ENCODE peak calls at places on chromosomes 2 and 18, in four cellular contexts. One of them, this sample, is unnamed.

GRCh38 chr2:196459539-196459938 is 180.0 kb upstream of the CCDC150 start:
- DNase-seq in mammary epithelial cell: peak; percentile 17
- DNase-seq in fibroblast of lung: peak; percentile 36
- DNase-seq in cardiac fibroblast: peak; percentile 40
- DNase-seq in this sample: no peak

GRCh38 chr2:231554748-231555545 is 24.7 kb upstream of the NMUR1 start:
- DNase-seq in mammary epithelial cell: no peak
- DNase-seq in fibroblast of lung: peak; percentile 45
- DNase-seq in cardiac fibroblast: peak; percentile 73
- DNase-seq in this sample: no peak

GRCh38 chr18:47595816-47596501 is 334.5 kb downstream of the SMAD2 start:
- DNase-seq in mammary epithelial cell: no peak
- DNase-seq in fibroblast of lung: no peak
- DNase-seq in cardiac fibroblast: no peak
- DNase-seq in this sample: peak; percentile 38

GRCh38 chr2:174325932-174326879 is 8.5 kb upstream of the SP9 start:
- DNase-seq in mammary epithelial cell: no peak
- DNase-seq in fibroblast of lung: peak; percentile 52
- DNase-seq in cardiac fibroblast: no peak
- DNase-seq in this sample: no peak

GRCh38 chr18:79542876-79543750 is 136.5 kb upstream of the CTDP1 start:
- DNase-seq in mammary epithelial cell: no peak
- DNase-seq in fibroblast of lung: no peak
- DNase-seq in cardiac fibroblast: no peak
- DNase-seq in this sample: no peak

GRCh38 chr2:232477751-232478510 is 9.7 kb downstream of the ECEL1 start:
- DNase-seq in mammary epithelial cell: no peak
- DNase-seq in fibroblast of lung: no peak
- DNase-seq in cardiac fibroblast: no peak
- DNase-seq in this sample: no peak

GRCh38 chr2:65550246-65550645 is 117.8 kb upstream of the SPRED2 start:
- DNase-seq in mammary epithelial cell: no peak
- DNase-seq in fibroblast of lung: no peak
- DNase-seq in cardiac fibroblast: no peak
- DNase-seq in this sample: no peak

GRCh38 chr18:79515331-79515730 is 119.6 kb downstream of the NFATC1 start:
- DNase-seq in mammary epithelial cell: no peak
- DNase-seq in fibroblast of lung: no peak
- DNase-seq in cardiac fibroblast: no peak
- DNase-seq in this sample: no peak

GRCh38 chr2:10547011-10547410 is 98.9 kb upstream of the ODC1 start:
- DNase-seq in mammary epithelial cell: peak; percentile 52
- DNase-seq in fibroblast of lung: no peak
- DNase-seq in cardiac fibroblast: peak; percentile 26
- DNase-seq in this sample: no peak

GRCh38 chr2:170723446-170723958 is 8.4 kb downstream of the SP5 start:
- DNase-seq in mammary epithelial cell: peak; percentile 35
- DNase-seq in fibroblast of lung: no peak
- DNase-seq in cardiac fibroblast: no peak
- DNase-seq in this sample: no peak

GRCh38 chr2:29147963-29148362 is 32.7 kb downstream of the CLIP4 start:
- DNase-seq in mammary epithelial cell: no peak
- DNase-seq in fibroblast of lung: no peak
- DNase-seq in cardiac fibroblast: no peak
- DNase-seq in this sample: no peak

GRCh38 chr2:151808258-151809072 is 19.8 kb downstream of the ARL5A start:
- DNase-seq in mammary epithelial cell: no peak
- DNase-seq in fibroblast of lung: peak; percentile 47
- DNase-seq in cardiac fibroblast: peak; percentile 52
- DNase-seq in this sample: peak; percentile 38

GRCh38 chr2:85308951-85309555 is 18.7 kb downstream of the TGOLN2 start:
- DNase-seq in mammary epithelial cell: no peak
- DNase-seq in fibroblast of lung: peak; percentile 65
- DNase-seq in cardiac fibroblast: peak; percentile 46
- DNase-seq in this sample: no peak

GRCh38 chr2:153477641-153478288 is 797 bp downstream of the RPRM start:
- DNase-seq in mammary epithelial cell: no peak
- DNase-seq in fibroblast of lung: no peak
- DNase-seq in cardiac fibroblast: no peak
- DNase-seq in this sample: no peak

GRCh38 chr2:24269270-24269669 is 91.1 kb downstream of the ITSN2 start:
- DNase-seq in mammary epithelial cell: peak; percentile 56
- DNase-seq in fibroblast of lung: no peak
- DNase-seq in cardiac fibroblast: peak; percentile 47
- DNase-seq in this sample: peak; percentile 22

GRCh38 chr2:149431337-149431736 is 101.0 kb downstream of the LYPD6 start:
- DNase-seq in mammary epithelial cell: no peak
- DNase-seq in fibroblast of lung: peak; percentile 31
- DNase-seq in cardiac fibroblast: no peak
- DNase-seq in this sample: no peak

GRCh38 chr2:64019083-64019974 is at the start of gene VPS54:
- DNase-seq in mammary epithelial cell: peak; percentile 49
- DNase-seq in fibroblast of lung: peak; percentile 78
- DNase-seq in cardiac fibroblast: peak; percentile 65
- DNase-seq in this sample: peak; percentile 50

GRCh38 chr2:129805889-129806288 is 173.6 kb upstream of the RAB6C start:
- DNase-seq in mammary epithelial cell: no peak
- DNase-seq in fibroblast of lung: no peak
- DNase-seq in cardiac fibroblast: no peak
- DNase-seq in this sample: no peak

GRCh38 chr2:176885661-176886060 is 326.9 kb upstream of the HNRNPA3 start:
- DNase-seq in mammary epithelial cell: no peak
- DNase-seq in fibroblast of lung: no peak
- DNase-seq in cardiac fibroblast: no peak
- DNase-seq in this sample: peak; percentile 50

GRCh38 chr2:158753561-158754302 is 41.4 kb upstream of the DAPL1 start:
- DNase-seq in mammary epithelial cell: peak; percentile 46
- DNase-seq in fibroblast of lung: peak; percentile 79
- DNase-seq in cardiac fibroblast: peak; percentile 80
- DNase-seq in this sample: peak; percentile 70

GRCh38 chr2:64201086-64201627 is 56.9 kb upstream of the PELI1 start:
- DNase-seq in mammary epithelial cell: no peak
- DNase-seq in fibroblast of lung: no peak
- DNase-seq in cardiac fibroblast: no peak
- DNase-seq in this sample: no peak

GRCh38 chr2:34176693-34177092 is 577.6 kb upstream of the FAM98A start:
- DNase-seq in mammary epithelial cell: no peak
- DNase-seq in fibroblast of lung: no peak
- DNase-seq in cardiac fibroblast: no peak
- DNase-seq in this sample: no peak

GRCh38 chr2:200297100-200297499 is 9.4 kb upstream of the SPATS2L start:
- DNase-seq in mammary epithelial cell: no peak
- DNase-seq in fibroblast of lung: no peak
- DNase-seq in cardiac fibroblast: no peak
- DNase-seq in this sample: no peak

GRCh38 chr2:42304059-42304713 is 56.8 kb downstream of the COX7A2L start:
- DNase-seq in mammary epithelial cell: no peak
- DNase-seq in fibroblast of lung: no peak
- DNase-seq in cardiac fibroblast: no peak
- DNase-seq in this sample: no peak

GRCh38 chr18:2536493-2536892 is 34.8 kb downstream of the METTL4 start:
- DNase-seq in mammary epithelial cell: no peak
- DNase-seq in fibroblast of lung: peak; percentile 46
- DNase-seq in cardiac fibroblast: peak; percentile 78
- DNase-seq in this sample: peak; percentile 17

GRCh38 chr2:6772366-6772710 is 93.4 kb downstream of the CMPK2 start:
- DNase-seq in mammary epithelial cell: no peak
- DNase-seq in fibroblast of lung: peak; percentile 12
- DNase-seq in cardiac fibroblast: no peak
- DNase-seq in this sample: no peak

GRCh38 chr2:96554293-96555145 is 18.0 kb downstream of the ARID5A start:
- DNase-seq in mammary epithelial cell: peak; percentile 20
- DNase-seq in fibroblast of lung: peak; percentile 61
- DNase-seq in cardiac fibroblast: peak; percentile 62
- DNase-seq in this sample: peak; percentile 58

GRCh38 chr18:400466-400865 is 100.0 kb downstream of the COLEC12 start:
- DNase-seq in mammary epithelial cell: no peak
- DNase-seq in fibroblast of lung: peak; percentile 93
- DNase-seq in cardiac fibroblast: peak; percentile 9
- DNase-seq in this sample: peak; percentile 87

GRCh38 chr2:106878206-106878605 is 7.8 kb downstream of the ST6GAL2 start:
- DNase-seq in mammary epithelial cell: no peak
- DNase-seq in fibroblast of lung: no peak
- DNase-seq in cardiac fibroblast: no peak
- DNase-seq in this sample: no peak

GRCh38 chr2:225113356-225114015 is 71.2 kb upstream of the DOCK10 start:
- DNase-seq in mammary epithelial cell: no peak
- DNase-seq in fibroblast of lung: peak; percentile 37
- DNase-seq in cardiac fibroblast: no peak
- DNase-seq in this sample: no peak

GRCh38 chr18:11658989-11659388 is 30.1 kb upstream of the GNAL start:
- DNase-seq in mammary epithelial cell: peak; percentile 90
- DNase-seq in fibroblast of lung: no peak
- DNase-seq in cardiac fibroblast: peak; percentile 4
- DNase-seq in this sample: peak; percentile 62

GRCh38 chr2:109435866-109436634 is 177.7 kb downstream of the SEPTIN10 start:
- DNase-seq in mammary epithelial cell: no peak
- DNase-seq in fibroblast of lung: peak; percentile 52
- DNase-seq in cardiac fibroblast: peak; percentile 71
- DNase-seq in this sample: no peak

DNA sequence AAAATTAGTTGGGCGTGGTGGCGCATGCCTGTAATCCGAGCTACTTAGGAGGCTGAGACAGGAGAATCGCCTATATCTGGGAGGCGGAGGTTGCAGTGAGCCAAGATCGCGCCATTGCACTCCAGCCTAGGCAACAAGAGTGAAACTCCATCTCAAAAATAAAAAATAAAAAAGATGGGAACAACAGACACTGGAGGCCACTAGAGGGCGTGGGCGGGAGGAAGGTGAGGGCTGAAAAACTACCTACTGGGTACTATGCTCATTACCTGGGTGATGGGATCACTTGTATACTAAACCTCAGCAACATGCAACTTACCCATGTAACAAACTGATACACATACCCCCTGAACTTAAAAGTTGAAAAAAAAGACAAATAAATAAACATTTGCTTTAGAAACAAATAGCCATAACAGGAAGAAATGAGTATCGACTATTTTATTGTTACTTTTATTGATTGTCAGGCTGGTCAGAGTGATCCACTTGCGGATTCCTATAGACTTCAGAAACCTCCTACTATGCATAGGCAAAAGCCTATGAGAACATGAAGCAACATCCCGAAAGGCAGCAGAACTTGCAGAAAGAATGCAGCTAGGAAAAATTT is 61.0 kb downstream of the TMEM163 start:
- DNase-seq in mammary epithelial cell: no peak
- DNase-seq in fibroblast of lung: no peak
- DNase-seq in cardiac fibroblast: peak; percentile 22
- DNase-seq in this sample: peak; percentile 45
- TF ChIP-seq CTCF in mammary epithelial cell: peak; percentile 65
- TF ChIP-seq CTCF in fibroblast of lung: peak; percentile 10
- TF ChIP-seq CTCF in cardiac fibroblast: peak; percentile 49
- TF ChIP-seq CTCF in this sample: peak; percentile 33

DNA sequence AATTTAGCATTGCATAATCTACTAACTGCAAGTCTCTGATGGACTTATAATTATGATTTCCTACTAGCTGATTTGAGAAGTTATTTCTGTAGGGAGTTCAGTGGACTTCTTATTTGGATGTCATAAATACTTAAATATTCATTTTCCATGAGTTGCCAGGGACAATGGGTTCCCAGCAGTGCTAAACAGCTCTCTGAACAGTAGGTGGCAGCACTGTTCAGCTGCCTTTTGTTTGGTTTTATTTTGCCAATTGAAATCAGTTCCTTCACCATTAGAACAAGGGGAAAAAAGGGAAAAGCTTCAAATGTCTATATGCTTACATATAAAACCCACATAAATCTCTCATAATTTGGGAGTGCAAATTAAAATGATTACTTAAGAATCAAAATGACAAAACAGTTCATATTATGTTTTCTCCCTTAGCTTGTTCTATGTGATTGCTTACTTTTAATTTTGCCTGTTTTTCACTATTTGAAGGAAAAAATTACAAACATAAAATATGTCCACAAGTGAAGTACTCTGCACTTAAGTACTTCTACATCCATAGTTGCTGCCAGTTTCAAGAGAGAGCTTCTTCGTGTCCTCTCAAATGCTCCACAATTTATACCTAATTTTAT is 898.9 kb downstream of the CPS1 start:
- DNase-seq in mammary epithelial cell: peak; percentile 24
- DNase-seq in fibroblast of lung: peak; percentile 39
- DNase-seq in cardiac fibroblast: peak; percentile 70
- DNase-seq in this sample: peak; percentile 63
- TF ChIP-seq CTCF in mammary epithelial cell: peak; percentile 94
- TF ChIP-seq CTCF in fibroblast of lung: peak; percentile 94
- TF ChIP-seq CTCF in cardiac fibroblast: peak; percentile 94
- TF ChIP-seq CTCF in this sample: peak; percentile 80

GRCh38 chr18:13800505-13801259 is 23.3 kb upstream of the MC5R start:
- DNase-seq in mammary epithelial cell: peak; percentile 81
- DNase-seq in fibroblast of lung: peak; percentile 26
- DNase-seq in cardiac fibroblast: peak; percentile 51
- DNase-seq in this sample: peak; percentile 52

GRCh38 chr18:13799396-13799795 is 24.6 kb upstream of the MC5R start:
- DNase-seq in mammary epithelial cell: no peak
- DNase-seq in fibroblast of lung: no peak
- DNase-seq in cardiac fibroblast: no peak
- DNase-seq in this sample: no peak

GRCh38 chr18:13804305-13804704 is 19.6 kb upstream of the MC5R start:
- DNase-seq in mammary epithelial cell: no peak
- DNase-seq in fibroblast of lung: no peak
- DNase-seq in cardiac fibroblast: no peak
- DNase-seq in this sample: no peak

GRCh38 chr18:13797157-13797611 is 26.8 kb upstream of the MC5R start:
- DNase-seq in mammary epithelial cell: peak; percentile 72
- DNase-seq in fibroblast of lung: no peak
- DNase-seq in cardiac fibroblast: peak; percentile 60
- DNase-seq in this sample: peak; percentile 39

DNA sequence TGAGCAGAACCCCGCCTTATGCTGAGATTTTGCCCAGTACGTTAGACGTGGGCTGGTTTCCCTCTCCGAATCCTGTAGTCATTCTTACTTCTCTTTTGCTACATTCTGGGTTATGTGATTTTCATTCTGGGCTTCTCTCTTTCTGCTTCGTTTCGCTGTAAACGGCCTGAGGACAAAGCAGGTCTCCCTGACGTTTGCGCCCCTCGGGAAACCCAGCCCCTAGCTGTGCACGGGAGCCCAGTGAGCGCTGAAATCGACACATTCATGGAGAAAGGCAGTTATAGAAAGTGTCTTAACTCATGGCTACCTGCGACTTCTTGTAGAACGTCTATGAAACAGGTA is 22.7 kb upstream of the MC5R start:
- DNase-seq in mammary epithelial cell: no peak
- DNase-seq in fibroblast of lung: no peak
- DNase-seq in cardiac fibroblast: no peak
- DNase-seq in this sample: no peak
- TF ChIP-seq CTCF in mammary epithelial cell: no peak
- TF ChIP-seq CTCF in fibroblast of lung: no peak
- TF ChIP-seq CTCF in cardiac fibroblast: no peak
- TF ChIP-seq CTCF in this sample: no peak

GRCh38 chr18:13544953-13545352 is 181.4 kb downstream of the FAM210A start:
- DNase-seq in mammary epithelial cell: no peak
- DNase-seq in fibroblast of lung: no peak
- DNase-seq in cardiac fibroblast: no peak
- DNase-seq in this sample: no peak
- TF ChIP-seq CTCF in mammary epithelial cell: no peak
- TF ChIP-seq CTCF in fibroblast of lung: no peak
- TF ChIP-seq CTCF in cardiac fibroblast: no peak
- TF ChIP-seq CTCF in this sample: no peak

GRCh38 chr2:72961036-72961720 is 43.9 kb downstream of the EMX1 start:
- DNase-seq in mammary epithelial cell: no peak
- DNase-seq in fibroblast of lung: no peak
- DNase-seq in cardiac fibroblast: no peak
- DNase-seq in this sample: no peak
- TF ChIP-seq CTCF in mammary epithelial cell: no peak
- TF ChIP-seq CTCF in fibroblast of lung: no peak
- TF ChIP-seq CTCF in cardiac fibroblast: no peak
- TF ChIP-seq CTCF in this sample: no peak

This sample was measured in MCF 10A.